ENCODE peak calls at places on chromosomes 12 and 14, in ten cellular contexts. I is tibial artery; Q is endothelial cell of umbilical vein; J is upper lobe of right lung; S is CD8-positive, alpha-beta T cell; G is left lung; P is hepatocyte; O is gastrocnemius medialis; D is heart right ventricle; R is uterus. X is an unnamed sample.

GRCh38 chr12:101891462-101891971 is 14.1 kb downstream of the DRAM1 start:
- DNase-seq in I (peak; percentile 57), D (no peak), S (no peak), G (peak; percentile 84), O (no peak), Q (peak; percentile 95), R (no peak), P (peak; percentile 49), J (peak; percentile 77), X (no peak)

GRCh38 chr14:76768671-76769500 is 7.6 kb downstream of the VASH1 start:
- DNase-seq in O (no peak), J (peak; percentile 40), Q (no peak), P (no peak), D (no peak), R (no peak), I (no peak), S (no peak), G (no peak), X (no peak)

GRCh38 chr14:62253931-62254330 is 491.7 kb downstream of the SNAPC1 start:
- DNase-seq in O (no peak), Q (no peak), R (no peak), I (no peak), S (no peak), P (peak; percentile 33), D (no peak), J (no peak), G (no peak), X (no peak)

GRCh38 chr12:79143803-79144202 is 279.2 kb downstream of the SYT1 start:
- DNase-seq in I (no peak), D (no peak), J (no peak), R (no peak), G (no peak), P (no peak), S (no peak), O (no peak), Q (no peak), X (no peak)

GRCh38 chr12:121483950-121484349 is 84.0 kb downstream of the RNF34 start:
- DNase-seq in Q (no peak), R (no peak), D (no peak), J (no peak), S (no peak), O (no peak), I (no peak), P (no peak), G (no peak), X (no peak)

GRCh38 chr12:115916910-115917668 is 360.4 kb downstream of the MED13L start:
- DNase-seq in I (peak; percentile 45), R (peak; percentile 56), O (peak; percentile 41), D (peak; percentile 68), Q (peak; percentile 5), P (peak; percentile 87), S (peak; percentile 79), J (peak; percentile 86), G (peak; percentile 54), X (peak; percentile 75)

GRCh38 chr14:103334644-103335603 is 887 bp downstream of the EIF5 start:
- DNase-seq in O (peak; percentile 67), S (peak; percentile 79), D (peak; percentile 61), Q (peak; percentile 76), P (peak; percentile 90), J (peak; percentile 91), R (peak; percentile 80), I (peak; percentile 64), G (peak; percentile 80), X (peak; percentile 92)

GRCh38 chr12:109517619-109518018 is 40.2 kb downstream of the UBE3B start:
- DNase-seq in D (no peak), I (no peak), Q (no peak), P (no peak), R (no peak), O (no peak), J (no peak), G (no peak), S (no peak), X (no peak)

GRCh38 chr14:65290830-65291229 is 121.7 kb upstream of the FUT8 start:
- DNase-seq in S (no peak), Q (peak; percentile 8), R (no peak), O (no peak), I (no peak), D (no peak), P (no peak), G (no peak), J (no peak), X (no peak)

GRCh38 chr12:75877588-75878381 is 153.8 kb downstream of the PHLDA1 start:
- DNase-seq in S (no peak), P (peak; percentile 11), Q (peak; percentile 28), O (no peak), G (no peak), D (no peak), R (no peak), J (no peak), I (no peak), X (no peak)

GRCh38 chr12:110339184-110339952 is 58.3 kb downstream of the ATP2A2 start:
- DNase-seq in I (no peak), G (no peak), J (no peak), R (no peak), Q (no peak), P (no peak), D (no peak), O (no peak), S (no peak), X (no peak)

GRCh38 chr12:131151558-131152345 is 198.0 kb downstream of the ADGRD1 start:
- DNase-seq in J (no peak), I (no peak), Q (no peak), G (no peak), S (no peak), R (no peak), O (no peak), P (no peak), D (no peak), X (no peak)

DNA sequence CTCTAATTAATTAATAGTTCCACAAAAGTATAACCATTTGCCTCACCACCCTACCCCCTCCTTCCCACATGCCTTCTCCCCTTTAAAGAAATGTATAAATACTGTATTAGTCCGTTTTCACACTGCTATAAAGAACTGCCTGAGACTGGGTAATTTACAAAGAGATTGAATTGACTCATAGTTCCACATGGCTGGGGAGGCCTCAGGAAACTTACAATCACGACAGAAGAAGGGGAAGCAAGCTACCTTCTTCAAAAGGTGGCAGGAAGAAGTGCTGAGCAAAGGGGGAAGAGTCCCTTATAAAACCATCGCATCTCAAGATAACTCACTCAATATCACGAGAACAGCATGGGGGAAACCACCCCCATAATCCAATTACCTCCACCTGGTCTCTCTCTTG is 8.2 kb upstream of the RESF1 start:
- DNase-seq in S (no peak), R (no peak), P (no peak), O (no peak), Q (no peak), G (no peak), I (no peak), D (no peak), J (no peak), X (no peak)
- H3K9me3 ChIP-seq in S (no peaks in the 10 kb centered on the region), R (no peaks in the 10 kb centered on the region), P (peaks cover 9% of the 10 kb centered on the region), O (no peaks in the 10 kb centered on the region), Q (no peaks in the 10 kb centered on the region), G (no peaks in the 10 kb centered on the region), I (no peaks in the 10 kb centered on the region), D (no peaks in the 10 kb centered on the region), J (no peaks in the 10 kb centered on the region), X (no peaks in the 10 kb centered on the region)

GRCh38 chr14:20606190-20606901 is 15.2 kb upstream of the RNASE12 start:
- DNase-seq in I (no peak), G (no peak), D (no peak), J (no peak), R (no peak), P (peak; percentile 83), S (no peak), O (no peak), Q (peak; percentile 55), X (no peak)
- TF ChIP-seq CTCF in I (peak; percentile 12), G (peak; percentile 32), D (peak; percentile 42), J (peak; percentile 45), R (no peak), P (peak; percentile 62), S (no peak), O (peak; percentile 11), Q (peak; percentile 79), X (peak; percentile 40)

GRCh38 chr12:92905258-92905810 is 23.8 kb downstream of the EEA1 start:
- DNase-seq in P (no peak), R (no peak), O (peak; percentile 37), D (no peak), S (no peak), Q (no peak), G (no peak), I (no peak), J (no peak), X (no peak)

GRCh38 chr12:92911339-92911738 is 17.8 kb downstream of the EEA1 start:
- DNase-seq in G (no peak), O (no peak), S (no peak), Q (no peak), R (no peak), P (no peak), J (no peak), I (no peak), D (no peak), X (no peak)

GRCh38 chr12:92908108-92908507 is 21.0 kb downstream of the EEA1 start:
- DNase-seq in O (no peak), J (no peak), D (no peak), P (no peak), R (no peak), S (no peak), I (no peak), G (no peak), Q (no peak), X (no peak)

GRCh38 chr12:92905811-92906554 is 23.1 kb downstream of the EEA1 start:
- DNase-seq in R (no peak), P (no peak), Q (no peak), J (no peak), O (peak; percentile 38), S (no peak), I (no peak), D (no peak), G (no peak), X (no peak)
- H3K9me3 ChIP-seq in R (no peaks in the 10 kb centered on the region), P (no peaks in the 10 kb centered on the region), Q (peaks cover 2% of the 10 kb centered on the region), J (peaks cover 5% of the 10 kb centered on the region), O (no peaks in the 10 kb centered on the region), S (no peaks in the 10 kb centered on the region), I (no peaks in the 10 kb centered on the region), D (no peaks in the 10 kb centered on the region), G (no peaks in the 10 kb centered on the region), X (peaks cover 10% of the 10 kb centered on the region)

GRCh38 chr14:52011557-52011956 is 22.2 kb downstream of the RTRAF start:
- DNase-seq in Q (no peak), O (no peak), G (no peak), R (no peak), P (no peak), I (no peak), D (no peak), S (no peak), J (no peak), X (no peak)

GRCh38 chr14:52014601-52015267 is 25.4 kb downstream of the RTRAF start:
- DNase-seq in J (no peak), R (no peak), S (no peak), P (no peak), I (no peak), O (no peak), D (peak; percentile 54), G (no peak), Q (no peak), X (no peak)

GRCh38 chr14:52010173-52010693 is 20.9 kb downstream of the RTRAF start:
- DNase-seq in G (no peak), R (no peak), Q (no peak), J (no peak), I (no peak), S (no peak), P (no peak), D (no peak), O (no peak), X (no peak)

GRCh38 chr14:52013984-52014600 is 24.7 kb downstream of the RTRAF start:
- DNase-seq in S (no peak), J (no peak), O (no peak), Q (no peak), D (no peak), G (no peak), R (no peak), P (no peak), I (no peak), X (peak; percentile 54)

GRCh38 chr14:52012635-52013034 is 23.3 kb downstream of the RTRAF start:
- DNase-seq in P (no peak), O (peak; percentile 61), J (no peak), I (peak; percentile 50), R (peak; percentile 76), S (no peak), D (peak; percentile 61), G (no peak), Q (no peak), X (peak; percentile 62)
- TF ChIP-seq CTCF in P (no peak), O (no peak), J (no peak), I (no peak), R (no peak), S (no peak), D (no peak), G (no peak), Q (no peak), X (no peak)

X was measured in psoas muscle.